ENCODE peak calls at places on chromosomes 4 and X, in ten cellular contexts. K is AG08396, H is kidney tubule cell, J is kidney epithelial cell, S is NCI-H460, O is NT2/D1, D is HT-29, T is dorsolateral prefrontal cortex, U is prostate gland, Q is Kasumi-1. V is an unnamed sample.

GRCh38 chrX:68060506-68061205 is 372.6 kb downstream of the OPHN1 start:
- DNase-seq in H (no peak), Q (peak; percentile 14), D (no peak), T (no peak), O (no peak), K (no peak), J (no peak), U (no peak), S (no peak), V (no peak)

GRCh38 chr4:139919513-139919912 is 234.5 kb downstream of the MAML3 start:
- DNase-seq in H (peak; percentile 53), D (no peak), S (no peak), K (peak; percentile 68), U (no peak), T (no peak), O (no peak), J (peak; percentile 26), Q (no peak), V (no peak)

GRCh38 chr4:140789752-140790151 is 33.6 kb upstream of the TBC1D9 start:
- DNase-seq in T (no peak), Q (no peak), O (no peak), S (no peak), D (no peak), K (no peak), H (no peak), J (no peak), U (no peak), V (no peak)

GRCh38 chr4:185028625-185029024 is 10.3 kb downstream of the HELT start:
- DNase-seq in H (no peak), U (peak; percentile 28), Q (no peak), K (no peak), J (no peak), O (no peak), S (no peak), D (no peak), T (no peak), V (no peak)

GRCh38 chr4:99998062-99998880 is 48.2 kb upstream of the H2AZ1 start:
- DNase-seq in J (peak; percentile 10), T (no peak), S (peak; percentile 29), Q (peak; percentile 55), U (no peak), K (peak; percentile 43), H (peak; percentile 69), D (peak; percentile 43), O (peak; percentile 3), V (peak; percentile 56)

GRCh38 chrX:68912113-68912980 is 83.5 kb downstream of the EFNB1 start:
- DNase-seq in H (no peak), J (no peak), T (no peak), Q (no peak), O (no peak), S (no peak), K (no peak), D (no peak), U (no peak), V (no peak)

GRCh38 chrX:15498741-15499140 is 1.9 kb upstream of the BMX start:
- DNase-seq in T (no peak), O (no peak), J (no peak), K (no peak), S (no peak), D (no peak), H (no peak), Q (no peak), U (no peak), V (no peak)

GRCh38 chr4:94803181-94803580 is 45.4 kb downstream of the BMPR1B start:
- DNase-seq in J (no peak), T (no peak), Q (no peak), U (no peak), H (no peak), D (no peak), S (no peak), K (no peak), O (no peak), V (no peak)

GRCh38 chrX:40300286-40300890 is 202.6 kb upstream of the BCOR start:
- DNase-seq in O (no peak), S (no peak), Q (no peak), H (no peak), T (no peak), D (no peak), K (no peak), U (no peak), J (no peak), V (no peak)

GRCh38 chr4:125750827-125751466 is 436.2 kb downstream of the FAT4 start:
- DNase-seq in Q (no peak), K (peak; percentile 56), U (no peak), J (no peak), D (peak; percentile 41), S (peak; percentile 69), H (peak; percentile 40), O (peak; percentile 18), T (no peak), V (no peak)

GRCh38 chr4:169485791-169486742 is 126.3 kb downstream of the NEK1 start:
- DNase-seq in H (peak; percentile 63), Q (peak; percentile 50), S (peak; percentile 39), T (no peak), J (peak; percentile 23), U (peak; percentile 36), O (peak; percentile 23), K (peak; percentile 30), D (peak; percentile 60), V (peak; percentile 65)

GRCh38 chrX:16989750-16990149 is 43.3 kb downstream of the REPS2 start:
- DNase-seq in J (no peak), H (no peak), D (no peak), T (no peak), K (no peak), U (no peak), O (no peak), S (no peak), Q (no peak), V (no peak)

GRCh38 chr4:111678466-111678865 is 466.8 kb upstream of the FAM241A start:
- DNase-seq in U (no peak), O (no peak), H (peak; percentile 17), D (no peak), S (no peak), Q (no peak), T (no peak), J (peak; percentile 14), K (peak; percentile 10), V (no peak)

GRCh38 chr4:173990879-173991231 is 292.6 kb downstream of the FBXO8 start:
- DNase-seq in T (no peak), S (no peak), U (no peak), J (no peak), O (no peak), H (no peak), K (no peak), D (no peak), Q (no peak), V (no peak)

GRCh38 chr4:2900701-2901100 is 57.1 kb downstream of the ADD1 start:
- DNase-seq in T (no peak), U (no peak), S (no peak), J (no peak), D (no peak), Q (no peak), H (no peak), O (no peak), K (no peak), V (no peak)

GRCh38 chr4:79898055-79898454 is 175.0 kb downstream of the ANTXR2 start:
- DNase-seq in S (no peak), K (no peak), T (no peak), Q (no peak), H (no peak), O (no peak), U (no peak), J (no peak), D (no peak), V (no peak)

GRCh38 chrX:48180811-48181210 is 15.8 kb downstream of the SSX5 start:
- DNase-seq in T (no peak), H (no peak), S (no peak), Q (no peak), D (no peak), O (no peak), J (no peak), K (no peak), U (no peak), V (no peak)

GRCh38 chr4:133524369-133524768 is 375.3 kb downstream of the PCDH10 start:
- DNase-seq in J (no peak), S (no peak), T (no peak), O (no peak), U (no peak), H (peak; percentile 17), Q (no peak), D (no peak), K (no peak), V (no peak)

GRCh38 chrX:45172890-45173289 is 27.8 kb downstream of the DIPK2B start:
- DNase-seq in Q (no peak), U (no peak), K (no peak), O (no peak), J (peak; percentile 57), S (peak; percentile 7), T (no peak), H (peak; percentile 84), D (peak; percentile 31), V (no peak)

GRCh38 chr4:97759785-97760184 is 383.5 kb downstream of the STPG2 start:
- DNase-seq in Q (peak; percentile 8), J (no peak), D (no peak), O (no peak), T (no peak), U (no peak), S (no peak), H (peak; percentile 50), K (no peak), V (no peak)

GRCh38 chrX:57528670-57529255 is 63.0 kb upstream of the ZXDB start:
- DNase-seq in Q (peak; percentile 1), U (peak; percentile 5), J (no peak), K (no peak), H (peak; percentile 6), O (peak; percentile 28), D (peak; percentile 58), S (no peak), T (no peak), V (peak; percentile 57)

GRCh38 chrX:70134116-70134477 is 850 bp downstream of the IGBP1 start:
- DNase-seq in D (peak; percentile 59), U (no peak), Q (no peak), H (no peak), J (no peak), S (no peak), K (peak; percentile 16), T (no peak), O (no peak), V (no peak)

GRCh38 chrX:154051210-154051810 is 31.6 kb upstream of the IRAK1 start:
- DNase-seq in Q (peak; percentile 23), U (peak; percentile 74), K (peak; percentile 52), H (peak; percentile 64), S (peak; percentile 42), J (no peak), D (peak; percentile 89), T (peak; percentile 75), O (peak; percentile 6), V (peak; percentile 57)

GRCh38 chrX:104913348-104913747 is 307.1 kb downstream of the TEX13A start:
- DNase-seq in H (peak; percentile 27), S (no peak), K (peak; percentile 5), J (peak; percentile 2), O (peak; percentile 6), T (no peak), U (no peak), D (peak; percentile 18), Q (peak; percentile 42), V (peak; percentile 48)

GRCh38 chr4:121126449-121127006 is 37.6 kb downstream of the TNIP3 start:
- DNase-seq in H (no peak), O (no peak), J (no peak), T (no peak), S (no peak), Q (no peak), U (no peak), D (no peak), K (no peak), V (no peak)

GRCh38 chr4:112038861-112039260 is 106.4 kb upstream of the FAM241A start:
- DNase-seq in S (no peak), J (no peak), D (no peak), O (no peak), U (no peak), H (peak; percentile 7), K (no peak), Q (no peak), T (no peak), V (no peak)

GRCh38 chr4:121339307-121339706 is 41.5 kb downstream of the QRFPR start:
- DNase-seq in J (no peak), O (no peak), D (no peak), U (no peak), H (no peak), K (no peak), Q (no peak), S (no peak), T (no peak), V (no peak)

GRCh38 chr4:96916731-96917130 is 1076.8 kb downstream of the PDHA2 start:
- DNase-seq in J (no peak), H (no peak), T (no peak), D (no peak), S (no peak), O (peak; percentile 6), K (no peak), Q (no peak), U (no peak), V (no peak)

V was measured in MM.1S.